ENCODE peak calls at places on chromosome 10, in eight cellular contexts. W, X, Y, U, P, T, H and Q are unnamed samples.

GRCh38 chr10:97090035-97090434 is 95.7 kb downstream of the SLIT1 start:
- DNase-seq in W (no peak), X (no peak), Y (no peak), U (no peak), P (no peak), T (no peak), H (no peak), Q (no peak)

GRCh38 chr10:78727728-78728127 is 341.0 kb upstream of the ZMIZ1 start:
- DNase-seq in W (no peak), X (no peak), Y (no peak), U (no peak), P (no peak), T (no peak), H (no peak), Q (no peak)

GRCh38 chr10:116053910-116054309 is 219.1 kb downstream of the GFRA1 start:
- DNase-seq in W (no peak), X (no peak), Y (peak; percentile 2), U (peak; percentile 12), P (no peak), T (no peak), H (no peak), Q (no peak)

GRCh38 chr10:9158675-9159074 is 1104.2 kb downstream of the GATA3 start:
- DNase-seq in W (no peak), X (no peak), Y (no peak), U (no peak), P (no peak), T (no peak), H (no peak), Q (no peak)

GRCh38 chr10:88374392-88375145 is 208.5 kb downstream of the RNLS start:
- DNase-seq in W (no peak), X (no peak), Y (no peak), U (no peak), P (no peak), T (no peak), H (no peak), Q (no peak)

GRCh38 chr10:114851336-114851735 is 29.8 kb downstream of the FHIP2A start:
- DNase-seq in W (no peak), X (no peak), Y (no peak), U (no peak), P (no peak), T (no peak), H (no peak), Q (no peak)

GRCh38 chr10:124529661-124530214 is 68.1 kb downstream of the LHPP start:
- DNase-seq in W (no peak), X (no peak), Y (no peak), U (no peak), P (no peak), T (no peak), H (no peak), Q (no peak)

GRCh38 chr10:112330154-112330553 is 43.8 kb upstream of the ACSL5 start:
- DNase-seq in W (no peak), X (no peak), Y (no peak), U (no peak), P (no peak), T (no peak), H (no peak), Q (no peak)

GRCh38 chr10:96673318-96674099 is 46.8 kb downstream of the PIK3AP1 start:
- DNase-seq in W (peak; percentile 51), X (peak; percentile 45), Y (no peak), U (peak; percentile 9), P (peak; percentile 13), T (peak; percentile 89), H (peak; percentile 60), Q (no peak)

GRCh38 chr10:1183033-1183396 is 126.8 kb downstream of the WDR37 start:
- DNase-seq in W (no peak), X (no peak), Y (no peak), U (no peak), P (no peak), T (peak; percentile 58), H (no peak), Q (no peak)

GRCh38 chr10:118962159-118962863 is 67.2 kb upstream of the NANOS1 start:
- DNase-seq in W (no peak), X (no peak), Y (no peak), U (no peak), P (no peak), T (no peak), H (no peak), Q (no peak)

GRCh38 chr10:70564901-70565351 is 37.6 kb downstream of the PRF1 start:
- DNase-seq in W (no peak), X (no peak), Y (no peak), U (no peak), P (no peak), T (no peak), H (no peak), Q (no peak)

GRCh38 chr10:58326967-58327381 is 7.8 kb upstream of the UBE2D1 start:
- DNase-seq in W (no peak), X (no peak), Y (peak; percentile 70), U (no peak), P (no peak), T (no peak), H (no peak), Q (no peak)

GRCh38 chr10:17024461-17024860 is 105.2 kb downstream of the CUBN start:
- DNase-seq in W (no peak), X (no peak), Y (no peak), U (no peak), P (no peak), T (no peak), H (no peak), Q (no peak)

GRCh38 chr10:17023386-17024298 is 106.0 kb downstream of the CUBN start:
- DNase-seq in W (no peak), X (no peak), Y (peak; percentile 59), U (peak; percentile 54), P (peak; percentile 91), T (no peak), H (peak; percentile 99), Q (peak; percentile 82)

GRCh38 chr10:17022399-17022798 is 107.2 kb downstream of the CUBN start:
- DNase-seq in W (no peak), X (no peak), Y (peak; percentile 32), U (peak; percentile 63), P (no peak), T (no peak), H (no peak), Q (no peak)

GRCh38 chr10:17021661-17022060 is 108.0 kb downstream of the CUBN start:
- DNase-seq in W (no peak), X (no peak), Y (peak; percentile 32), U (peak; percentile 77), P (no peak), T (no peak), H (no peak), Q (no peak)

DNA sequence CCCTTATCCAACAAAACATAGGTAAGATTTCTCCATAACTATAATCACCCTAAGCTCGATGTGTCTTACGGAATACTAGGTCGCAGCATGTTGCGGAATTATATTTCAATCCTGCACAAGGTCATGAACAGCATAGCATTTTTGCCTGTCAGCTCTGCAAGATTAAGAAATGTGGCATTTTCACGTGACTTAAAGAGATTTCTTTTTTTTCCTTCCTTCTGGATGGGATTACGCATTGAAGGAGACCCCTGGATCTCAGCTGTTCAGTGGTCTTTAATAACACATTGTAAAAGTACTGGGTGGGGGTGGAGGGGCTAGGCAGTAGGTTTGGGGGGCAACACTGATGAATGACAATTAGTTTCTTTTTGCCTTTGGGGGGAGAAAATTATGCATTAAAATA is 106.7 kb downstream of the CUBN start:
- DNase-seq in W (no peak), X (no peak), Y (peak; percentile 32), U (no peak), P (no peak), T (no peak), H (no peak), Q (no peak)
- H3K4me3 ChIP-seq in W (no peak overlapping the region), X (no peak overlapping the region), Y (no peak overlapping the region), U (peak overlapping the region; percentile 29), P (no peak overlapping the region), T (no peak overlapping the region), H (no peak overlapping the region), Q (no peak overlapping the region)

DNA sequence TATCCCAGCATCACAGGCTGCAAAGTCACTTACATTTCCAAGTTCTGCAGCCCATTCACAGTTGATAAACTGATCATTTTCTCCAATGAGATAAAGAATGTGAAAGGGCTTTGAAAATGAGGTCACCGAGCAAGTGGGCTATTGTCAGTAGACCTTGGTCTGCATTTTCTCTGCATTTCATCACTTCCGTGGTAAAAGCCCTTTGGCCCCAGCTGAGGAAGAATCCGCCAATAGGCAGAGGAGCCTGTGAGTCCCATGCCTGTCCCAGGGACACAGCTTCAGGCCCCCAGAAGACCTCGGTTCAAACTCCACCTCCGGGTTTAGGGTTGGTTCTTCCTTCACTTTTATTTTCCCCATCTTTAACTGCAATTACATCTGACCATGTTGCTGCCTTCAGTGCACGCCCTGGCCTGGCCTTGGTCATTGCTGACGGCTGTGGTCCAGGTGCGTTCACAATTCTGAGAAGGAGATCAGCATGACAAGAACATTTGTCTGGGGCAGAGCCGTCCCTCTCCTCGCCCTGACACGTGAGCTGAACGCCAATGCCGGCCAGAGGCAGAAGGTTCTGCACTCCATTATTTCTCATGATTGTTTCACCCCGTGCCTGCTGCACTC is 292.5 kb downstream of the TCERG1L start:
- DNase-seq in W (no peak), X (no peak), Y (no peak), U (no peak), P (no peak), T (peak; percentile 51), H (no peak), Q (no peak)
- TF ChIP-seq CTCF in W (no peak), X (no peak), Y (no peak), U (no peak), P (no peak), T (no peak), H (no peak), Q (no peak)

DNA sequence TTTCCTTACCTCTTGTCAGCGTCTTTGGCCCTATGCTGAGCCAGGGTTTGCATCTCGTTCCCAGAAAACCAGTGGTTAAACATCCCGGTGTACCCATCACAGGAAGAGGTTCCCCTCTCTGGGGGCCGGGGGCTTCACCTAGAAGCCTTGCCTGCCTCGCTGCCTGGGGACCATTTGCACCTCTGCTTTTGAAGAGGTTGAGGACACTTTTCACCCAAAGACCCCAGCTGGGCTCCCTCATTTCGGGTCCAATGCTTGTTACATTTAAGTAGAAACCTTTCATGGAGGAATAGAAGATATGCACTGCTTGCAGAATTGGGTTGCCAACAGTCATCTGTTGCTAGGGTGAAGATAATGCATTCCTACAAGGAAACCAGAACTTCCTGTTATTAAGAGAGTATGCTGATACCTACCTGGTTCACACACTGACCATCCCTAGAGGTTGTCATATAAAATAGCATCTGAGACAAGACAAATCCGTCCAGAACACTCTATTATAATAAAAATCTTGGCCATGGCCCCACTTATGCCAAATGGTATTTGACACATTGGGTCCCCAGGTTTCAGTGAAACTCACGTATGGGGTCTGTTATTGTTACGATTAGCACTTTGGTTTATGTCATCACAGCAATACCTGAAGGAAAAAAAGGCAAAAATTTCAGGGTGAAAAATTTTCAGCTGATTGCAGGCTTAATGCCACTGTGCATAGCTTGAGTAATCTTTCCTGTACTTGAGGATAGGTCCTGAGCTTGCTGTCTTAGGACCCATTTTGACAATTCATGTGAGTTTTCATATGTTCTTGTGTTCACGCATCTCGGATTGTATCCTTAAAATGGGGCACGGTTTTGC is 917 bp downstream of the ZNF365 start:
- DNase-seq in W (no peak), X (no peak), Y (peak; percentile 8), U (no peak), P (no peak), T (no peak), H (no peak), Q (no peak)
- H3K4me3 ChIP-seq in W (peak overlapping the region; percentile 86), X (no peak overlapping the region), Y (peak overlapping the region; percentile 73), U (peak overlapping the region; percentile 64), P (peak overlapping the region; percentile 68), T (peak overlapping the region; percentile 37), H (peak overlapping the region; percentile 72), Q (no peak overlapping the region)

DNA sequence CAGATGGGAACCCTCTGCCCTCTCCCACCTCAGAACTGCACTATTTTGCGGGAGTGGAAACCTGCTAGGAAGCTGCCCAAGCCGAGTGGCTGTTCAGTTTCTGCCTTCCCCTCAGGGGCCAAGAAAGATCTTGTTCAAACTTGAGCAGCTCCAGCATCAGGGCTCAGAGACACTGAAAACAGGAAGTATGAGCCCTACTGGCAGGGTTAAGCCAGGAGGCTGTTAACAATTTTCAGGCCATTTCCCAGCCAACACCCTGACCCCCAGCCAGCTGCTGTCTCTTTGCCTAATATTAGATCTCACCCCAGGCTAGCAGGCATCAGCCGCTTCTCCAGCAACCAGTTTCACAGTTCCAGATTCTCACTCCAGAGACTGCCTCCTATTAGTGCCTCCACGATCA is 9.2 kb downstream of the PLAU start:
- DNase-seq in W (no peak), X (no peak), Y (peak; percentile 30), U (no peak), P (no peak), T (no peak), H (no peak), Q (no peak)
- TF ChIP-seq CTCF in W (no peak), X (no peak), Y (no peak), U (no peak), P (no peak), T (no peak), H (no peak), Q (no peak)